ENCODE peak calls at places on chromosomes 11 and 22, in four cellular contexts. A is MM.1S, W is cardiac fibroblast, I is HCT116. L is an unnamed sample.

GRCh38 chr22:40345271-40345670 is 1.0 kb upstream of the ADSL start:
- DNase-seq in W (peak), I (no peak), A (peak), L (no peak)

GRCh38 chr22:41197808-41198585 is 7.1 kb upstream of the L3MBTL2 start:
- DNase-seq in I (no peak), A (peak), W (peak), L (peak)

GRCh38 chr11:72562431-72562830 is 111.8 kb downstream of the PDE2A start:
- DNase-seq in W (no peak), A (no peak), I (no peak), L (no peak)

GRCh38 chr11:26930518-26931247 is 63.2 kb upstream of the FIBIN start:
- DNase-seq in W (peak), A (no peak), I (no peak), L (no peak)

GRCh38 chr22:47221840-47222615 is 459.6 kb downstream of the TBC1D22A start:
- DNase-seq in W (no peak), I (no peak), A (no peak), L (no peak)

GRCh38 chr11:121530257-121530656 is 77.5 kb upstream of the SORL1-AS1 start:
- DNase-seq in A (no peak), I (no peak), W (no peak), L (no peak)

GRCh38 chr11:22832315-22833041 is 2.9 kb upstream of the SVIP start:
- DNase-seq in I (peak), W (peak), A (no peak), L (no peak)

GRCh38 chr11:31763296-31763695 is 47.8 kb downstream of the PAX6 start:
- DNase-seq in W (no peak), I (no peak), A (no peak), L (no peak)

GRCh38 chr11:67048515-67048914 is 8.1 kb upstream of the RHOD start:
- DNase-seq in W (no peak), A (no peak), I (no peak), L (no peak)

GRCh38 chr11:27124514-27125264 is 84.1 kb downstream of the BBOX1 start:
- DNase-seq in A (no peak), I (no peak), W (peak), L (no peak)

GRCh38 chr11:606245-606644 is 9.5 kb downstream of the IRF7 start:
- DNase-seq in A (no peak), I (no peak), W (peak), L (no peak)

GRCh38 chr11:57800444-57801184 is 39.0 kb downstream of the CTNND1 start:
- DNase-seq in I (peak), W (peak), A (peak), L (peak)

GRCh38 chr11:126007263-126007662 is 55.4 kb downstream of the CDON start:
- DNase-seq in W (peak), I (peak), A (no peak), L (no peak)

L was measured in HL-60.